ENCODE peak calls at places on chromosomes 2 and 18, in nine cellular contexts. X is astrocyte of the cerebellum, O is MCF 10A, Q is astrocyte of the hippocampus, D is GM23248, M is EH, A is NB4, H is nephron progenitor cell, T is LoVo. L is an unnamed sample.
A peak's percentile ranks its signal among the peaks of the same experiment; 100 is the strongest.

GRCh38 chr2:44974064-44974715 is 32.7 kb downstream of the SIX3 start:
- DNase-seq in D (peak; percentile 80), T (peak; percentile 41), Q (peak; percentile 21), X (no peak), O (peak; percentile 77), H (no peak), A (peak; percentile 77), M (peak; percentile 55), L (peak; percentile 58)

GRCh38 chr2:190110131-190110530 is 47.6 kb upstream of the MSTN start:
- DNase-seq in D (peak; percentile 36), O (peak; percentile 24), A (no peak), X (peak; percentile 69), T (no peak), H (no peak), Q (no peak), M (peak; percentile 9), L (no peak)

GRCh38 chr2:222842517-222843174 is 18.2 kb upstream of the ACSL3 start:
- DNase-seq in M (peak; percentile 32), T (no peak), A (peak; percentile 60), H (no peak), Q (no peak), O (peak; percentile 52), D (peak; percentile 8), X (no peak), L (no peak)

GRCh38 chr18:63132819-63133200 is 186.8 kb downstream of the BCL2 start:
- DNase-seq in H (no peak), X (no peak), Q (no peak), D (no peak), T (no peak), O (no peak), M (no peak), A (no peak), L (no peak)

GRCh38 chr2:68745006-68745405 is 10.4 kb downstream of the ARHGAP25 start:
- DNase-seq in T (no peak), Q (no peak), X (no peak), M (no peak), H (no peak), D (no peak), O (no peak), A (no peak), L (no peak)

GRCh38 chr2:72112981-72113846 is 34.4 kb downstream of the CYP26B1 start:
- DNase-seq in A (no peak), H (no peak), O (no peak), X (no peak), T (no peak), D (peak; percentile 23), M (peak; percentile 8), Q (no peak), L (no peak)

GRCh38 chr18:54825626-54826344 is 2.5 kb upstream of the RAB27B start:
- DNase-seq in H (no peak), M (no peak), O (no peak), D (no peak), X (no peak), Q (no peak), T (no peak), A (no peak), L (no peak)

GRCh38 chr2:37156071-37156856 is 516 bp downstream of the EIF2AK2 start:
- DNase-seq in A (peak; percentile 58), D (peak; percentile 84), O (peak; percentile 40), X (peak; percentile 15), Q (peak; percentile 71), H (no peak), M (peak; percentile 67), T (peak; percentile 70), L (peak; percentile 77)

GRCh38 chr2:20100711-20101110 is 49.3 kb upstream of the LAPTM4A start:
- DNase-seq in Q (no peak), O (no peak), A (no peak), X (no peak), H (no peak), M (no peak), D (no peak), T (no peak), L (no peak)

GRCh38 chr2:23925702-23926288 is 1.1 kb downstream of the ATAD2B start:
- DNase-seq in X (no peak), T (peak; percentile 37), A (peak; percentile 94), M (peak; percentile 78), D (peak; percentile 83), Q (peak; percentile 71), O (peak; percentile 70), H (no peak), L (no peak)

GRCh38 chr18:31857516-31858106 is 85.3 kb downstream of the TRAPPC8 start:
- DNase-seq in T (no peak), O (no peak), Q (no peak), A (no peak), H (no peak), D (no peak), X (no peak), M (no peak), L (no peak)